ENCODE peak calls at places on chromosomes 6 and 20, in four cellular contexts. C, P, W and Q are unnamed samples.

GRCh38 chr6:137975058-137975940 is 108.2 kb downstream of the TNFAIP3 start:
- DNase-seq in C (no peak), P (no peak), W (no peak), Q (no peak)

GRCh38 chr6:111260570-111261298 is 173.4 kb downstream of the SLC16A10 start:
- DNase-seq in C (no peak), P (no peak), W (no peak), Q (no peak)

GRCh38 chr20:6008254-6008653 is 45.6 kb downstream of the LRRN4 start:
- DNase-seq in C (no peak), P (peak; percentile 64), W (no peak), Q (peak; percentile 27)

GRCh38 chr6:15642276-15642675 is 20.6 kb downstream of the DTNBP1 start:
- DNase-seq in C (no peak), P (no peak), W (no peak), Q (no peak)

GRCh38 chr6:3240595-3240994 is 13.1 kb upstream of the TUBB2B start:
- DNase-seq in C (no peak), P (no peak), W (no peak), Q (no peak)

GRCh38 chr20:38143238-38143645 is 21.8 kb downstream of the TGM2 start:
- DNase-seq in C (no peak), P (no peak), W (no peak), Q (peak; percentile 72)

GRCh38 chr6:138410972-138411667 is 7.1 kb downstream of the HEBP2 start:
- DNase-seq in C (no peak), P (no peak), W (no peak), Q (no peak)

GRCh38 chr6:44264154-44265002 is 973 bp downstream of the NFKBIE start:
- DNase-seq in C (no peak), P (peak; percentile 56), W (peak; percentile 26), Q (peak; percentile 72)

GRCh38 chr6:46748940-46749503 is 2.3 kb downstream of the ANKRD66 start:
- DNase-seq in C (no peak), P (no peak), W (peak; percentile 34), Q (no peak)

GRCh38 chr20:1299522-1299921 is 29.4 kb downstream of the SDCBP2 start:
- DNase-seq in C (no peak), P (no peak), W (no peak), Q (no peak)

GRCh38 chr6:139597781-139598368 is 223.4 kb upstream of the CITED2 start:
- DNase-seq in C (no peak), P (peak; percentile 80), W (no peak), Q (peak; percentile 86)

GRCh38 chr6:15775741-15776140 is 112.9 kb upstream of the DTNBP1 start:
- DNase-seq in C (no peak), P (no peak), W (no peak), Q (no peak)

GRCh38 chr6:166997768-166998255 is 1.4 kb upstream of the CEP43 start:
- DNase-seq in C (no peak), P (peak; percentile 69), W (no peak), Q (peak; percentile 69)
- TF ChIP-seq POLR2AphosphoS5 in C (no peak), P (no peak), W (no peak), Q (no peak)

GRCh38 chr6:30599625-30600324 is 17.3 kb downstream of the PPP1R10 start:
- DNase-seq in C (no peak), P (no peak), W (peak; percentile 57), Q (no peak)
- TF ChIP-seq POLR2AphosphoS5 in C (no peak), P (no peak), W (no peak), Q (peak; percentile 9)

GRCh38 chr20:45346851-45347250 is 1.4 kb downstream of the SDC4 start:
- DNase-seq in C (no peak), P (no peak), W (no peak), Q (no peak)

GRCh38 chr20:45343867-45344721 is 4.1 kb downstream of the SDC4 start:
- DNase-seq in C (no peak), P (peak; percentile 68), W (no peak), Q (peak; percentile 76)

GRCh38 chr20:45346291-45346718 is 1.9 kb downstream of the SDC4 start:
- DNase-seq in C (no peak), P (no peak), W (no peak), Q (no peak)

GRCh38 chr20:45343445-45343866 is 4.8 kb downstream of the SDC4 start:
- DNase-seq in C (no peak), P (peak; percentile 78), W (no peak), Q (peak; percentile 72)

GRCh38 chr20:45345104-45345936 is 2.9 kb downstream of the SDC4 start:
- DNase-seq in C (no peak), P (peak; percentile 82), W (peak; percentile 72), Q (peak; percentile 78)
- TF ChIP-seq POLR2AphosphoS5 in C (no peak), P (no peak), W (peak; percentile 53), Q (peak; percentile 81)

GRCh38 chr6:163585932-163586437 is 171.5 kb downstream of the QKI start:
- DNase-seq in C (no peak), P (no peak), W (no peak), Q (no peak)
- TF ChIP-seq POLR2AphosphoS5 in C (no peak), P (no peak), W (peak; percentile 39), Q (no peak)

GRCh38 chr6:32082951-32083350 is 26.2 kb downstream of the TNXB start:
- DNase-seq in C (no peak), P (no peak), W (no peak), Q (no peak)
- TF ChIP-seq POLR2AphosphoS5 in C (no peak), P (no peak), W (peak; percentile 52), Q (no peak)

DNA sequence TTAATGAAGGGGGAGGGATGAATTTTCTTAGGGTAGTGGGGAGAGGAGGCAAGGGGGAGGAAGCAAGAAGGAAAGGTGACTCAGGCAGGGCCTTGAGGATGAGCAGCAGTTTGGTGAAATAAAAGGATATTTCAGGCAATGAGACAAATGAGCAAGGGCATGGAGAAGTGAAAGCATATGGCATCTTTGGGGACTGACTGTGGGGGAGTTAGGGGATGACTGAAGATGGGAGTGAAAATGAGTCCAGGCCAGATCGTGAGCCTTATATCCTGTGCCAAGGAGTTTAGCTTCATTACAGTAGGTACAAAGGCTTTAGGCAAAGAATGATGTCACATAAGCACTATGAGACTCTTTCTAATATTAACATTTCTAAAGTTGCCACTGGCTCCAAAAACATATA is 51.9 kb downstream of the ILRUN start:
- DNase-seq in C (no peak), P (no peak), W (no peak), Q (no peak)
- TF ChIP-seq POLR2AphosphoS5 in C (no peak), P (no peak), W (no peak), Q (no peak)